ENCODE peak calls at places on chromosomes 2 and 18, in seven cellular contexts. N is fibroblast of lung, M is lower leg skin, B is Panc1, V is foreskin fibroblast, C is AG10803, G is AG04449. T is an unnamed sample.

GRCh38 chr2:113791697-113792590 is 35.5 kb upstream of the SLC35F5 start:
- DNase-seq in N (peak), G (no peak), V (no peak), C (peak), B (no peak), M (no peak), T (no peak)

GRCh38 chr2:73998451-73998850 is 13.7 kb downstream of the TET3 start:
- DNase-seq in C (no peak), V (no peak), N (no peak), B (no peak), M (no peak), G (no peak), T (no peak)

GRCh38 chr2:52629531-52629930 is 1138.1 kb upstream of the CHAC2 start:
- DNase-seq in M (no peak), N (no peak), C (no peak), G (no peak), B (no peak), V (no peak), T (no peak)

GRCh38 chr2:190961918-190962487 is 52.0 kb downstream of the STAT1 start:
- DNase-seq in C (peak), N (peak), G (no peak), B (no peak), V (no peak), M (no peak), T (no peak)

GRCh38 chr2:192119536-192119935 is 75.2 kb downstream of the TMEFF2 start:
- DNase-seq in N (no peak), V (no peak), C (no peak), B (no peak), G (no peak), M (no peak), T (no peak)

GRCh38 chr2:224196789-224197188 is 157.7 kb upstream of the SERPINE2 start:
- DNase-seq in N (no peak), C (no peak), B (no peak), G (no peak), V (peak), M (no peak), T (no peak)

GRCh38 chr2:25000503-25001328 is 29.0 kb upstream of the DNAJC27 start:
- DNase-seq in C (peak), M (peak), B (no peak), N (peak), V (peak), G (no peak), T (no peak)

GRCh38 chr2:65267008-65267407 is 39.4 kb downstream of the ACTR2 start:
- DNase-seq in M (no peak), B (no peak), C (no peak), G (no peak), N (no peak), V (no peak), T (no peak)

GRCh38 chr2:219417374-219417773 is 803 bp upstream of the DES start:
- DNase-seq in C (no peak), G (no peak), M (no peak), V (no peak), B (no peak), N (no peak), T (no peak)

GRCh38 chr2:197710424-197711042 is 5.4 kb downstream of the MARS2 start:
- DNase-seq in C (no peak), B (no peak), V (no peak), N (no peak), M (no peak), G (no peak), T (no peak)

GRCh38 chr2:120935339-120936313 is 200.0 kb downstream of the GLI2 start:
- DNase-seq in C (peak), M (no peak), B (no peak), N (peak), V (peak), G (peak), T (no peak)

GRCh38 chr2:126949775-126950174 is 51.1 kb downstream of the TEX51 start:
- DNase-seq in B (no peak), M (peak), G (no peak), V (no peak), N (no peak), C (no peak), T (no peak)

GRCh38 chr2:207474871-207475485 is 54.8 kb upstream of the CREB1 start:
- DNase-seq in C (peak), B (no peak), V (peak), M (no peak), G (no peak), N (peak), T (no peak)

GRCh38 chr2:152580722-152581121 is 136.5 kb downstream of the PRPF40A start:
- DNase-seq in N (peak), V (no peak), M (no peak), G (no peak), B (no peak), C (no peak), T (no peak)

GRCh38 chr2:96698221-96698861 is 41.5 kb downstream of the LMAN2L start:
- DNase-seq in G (no peak), V (no peak), B (no peak), N (no peak), M (peak), C (no peak), T (no peak)

GRCh38 chr2:8457620-8458255 is 224.1 kb upstream of the ID2 start:
- DNase-seq in V (no peak), C (no peak), G (no peak), B (no peak), M (peak), N (no peak), T (no peak)

GRCh38 chr2:8544786-8545631 is 136.8 kb upstream of the ID2 start:
- DNase-seq in G (peak), V (peak), B (no peak), N (peak), M (peak), C (peak), T (peak)

GRCh38 chr2:191030521-191031154 is 16.7 kb upstream of the STAT1 start:
- DNase-seq in N (peak), B (no peak), C (peak), G (no peak), M (no peak), V (peak), T (no peak)

GRCh38 chr18:10249270-10249669 is 205.2 kb upstream of the APCDD1 start:
- DNase-seq in M (no peak), G (no peak), V (no peak), N (no peak), C (no peak), B (no peak), T (no peak)

GRCh38 chr2:193331701-193332100 is 1137.0 kb upstream of the TMEFF2 start:
- DNase-seq in C (no peak), M (no peak), B (no peak), V (peak), N (peak), G (no peak), T (no peak)

GRCh38 chr2:66721776-66722175 is 286.9 kb downstream of the MEIS1 start:
- DNase-seq in N (peak), C (no peak), V (no peak), B (no peak), M (no peak), G (no peak), T (no peak)

GRCh38 chr2:128008089-128008672 is 19.7 kb downstream of the SAP130 start:
- DNase-seq in M (no peak), B (no peak), V (peak), G (no peak), N (no peak), C (no peak), T (no peak)

GRCh38 chr18:22563098-22563707 is 145.5 kb upstream of the CTAGE1 start:
- DNase-seq in N (peak), G (peak), C (peak), B (peak), V (peak), M (no peak), T (no peak)

GRCh38 chr2:234457421-234457820 is 39.5 kb downstream of the ARL4C start:
- DNase-seq in M (no peak), C (no peak), B (no peak), V (peak), G (no peak), N (peak), T (no peak)

GRCh38 chr2:8058652-8059051 is 623.2 kb upstream of the ID2 start:
- DNase-seq in B (no peak), C (no peak), V (no peak), G (no peak), M (no peak), N (no peak), T (no peak)

GRCh38 chr2:96195410-96196071 is 13.1 kb downstream of the STARD7 start:
- DNase-seq in G (peak), M (peak), N (peak), C (peak), B (no peak), V (peak), T (no peak)

GRCh38 chr2:193349642-193350041 is 1154.9 kb upstream of the TMEFF2 start:
- DNase-seq in B (no peak), G (no peak), M (no peak), V (no peak), N (no peak), C (no peak), T (no peak)

GRCh38 chr18:35174093-35174731 is 66.6 kb upstream of the ZNF397 start:
- DNase-seq in M (no peak), C (no peak), B (no peak), N (no peak), G (no peak), V (no peak), T (no peak)

GRCh38 chr2:2826209-2826551 is 495.1 kb upstream of the MYT1L start:
- DNase-seq in B (no peak), V (no peak), C (no peak), G (no peak), N (no peak), M (no peak), T (no peak)

GRCh38 chr2:23651187-23651983 is 266.4 kb downstream of the KLHL29 start:
- DNase-seq in N (peak), B (peak), C (peak), V (peak), G (peak), M (no peak), T (no peak)

GRCh38 chr2:54556659-54557121 is 100.6 kb downstream of the SPTBN1 start:
- DNase-seq in V (peak), N (peak), C (peak), M (no peak), B (no peak), G (no peak), T (no peak)

GRCh38 chr18:45775241-45775676 is 50.2 kb upstream of the SIGLEC15 start:
- DNase-seq in N (peak), G (no peak), V (peak), B (no peak), C (peak), M (peak), T (no peak)

GRCh38 chr18:51089691-51090090 is 59.7 kb downstream of the SMAD4 start:
- DNase-seq in V (no peak), G (no peak), M (no peak), N (peak), C (peak), B (no peak), T (no peak)

GRCh38 chr2:127305985-127306585 is 12.1 kb upstream of the ERCC3 start:
- DNase-seq in M (no peak), C (peak), B (no peak), V (no peak), N (no peak), G (no peak), T (no peak)

GRCh38 chr2:200809506-200810251 is 2.0 kb upstream of the BZW1 start:
- DNase-seq in V (peak), B (no peak), C (no peak), M (no peak), G (no peak), N (no peak), T (no peak)

GRCh38 chr2:217047209-217047998 is 187.5 kb upstream of the TNP1 start:
- DNase-seq in C (no peak), G (no peak), M (no peak), V (no peak), B (no peak), N (peak), T (no peak)

GRCh38 chr2:69061518-69061917 is 48.5 kb downstream of the ANTXR1 start:
- DNase-seq in C (no peak), G (no peak), B (no peak), V (peak), M (no peak), N (no peak), T (no peak)

GRCh38 chr2:183998041-183998796 is 600.1 kb upstream of the ZNF804A start:
- DNase-seq in V (no peak), C (no peak), B (no peak), G (no peak), N (no peak), M (no peak), T (no peak)

GRCh38 chr18:59835656-59836379 is 64.0 kb upstream of the PMAIP1 start:
- DNase-seq in B (no peak), N (peak), M (no peak), V (no peak), C (no peak), G (no peak), T (no peak)

GRCh38 chr18:59842947-59843346 is 56.8 kb upstream of the PMAIP1 start:
- DNase-seq in B (no peak), N (no peak), V (no peak), G (no peak), C (no peak), M (no peak), T (no peak)

GRCh38 chr18:59839241-59839640 is 60.6 kb upstream of the PMAIP1 start:
- DNase-seq in G (no peak), V (no peak), M (no peak), B (no peak), C (no peak), N (no peak), T (no peak)

GRCh38 chr18:59837586-59837985 is 62.2 kb upstream of the PMAIP1 start:
- DNase-seq in N (peak), M (peak), G (no peak), C (peak), V (peak), B (peak), T (no peak)

DNA sequence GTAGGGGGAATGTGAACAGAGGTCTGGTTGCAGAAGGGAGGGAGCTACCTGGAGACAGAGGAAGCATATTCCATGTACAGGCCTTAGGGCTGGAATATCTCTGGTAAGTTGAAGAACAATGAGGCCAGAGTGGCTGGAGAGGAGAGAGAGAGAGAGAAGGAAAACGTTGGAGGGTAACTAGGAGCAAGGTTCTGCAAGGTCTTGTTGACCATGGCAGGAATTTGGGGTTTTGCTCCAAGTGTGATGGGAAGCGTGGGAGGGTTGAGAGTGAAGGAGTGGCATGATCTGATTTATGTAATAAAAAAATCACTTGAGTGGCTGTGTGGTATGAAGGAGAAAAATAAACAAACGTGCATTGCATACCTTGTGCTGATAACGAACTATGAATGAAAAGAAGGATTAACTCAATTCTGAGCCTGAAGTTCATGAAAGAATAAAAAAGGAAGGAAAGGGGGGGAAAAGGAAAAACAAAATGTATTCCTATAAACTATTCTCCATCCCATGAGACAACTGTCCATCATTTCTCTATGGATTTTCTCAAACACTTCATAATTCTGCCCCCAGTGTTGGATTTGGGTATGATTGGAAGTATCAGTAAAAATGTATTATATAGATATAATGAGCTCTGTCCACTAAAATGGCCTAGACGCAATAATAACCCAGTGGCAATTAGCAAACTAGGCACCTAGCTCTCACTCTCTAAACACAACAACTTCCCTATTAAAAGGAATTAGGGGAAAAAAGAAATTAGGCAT is 59.7 kb upstream of the PMAIP1 start:
- DNase-seq in C (no peak), V (peak), B (no peak), N (peak), M (no peak), G (no peak), T (no peak)
- TF ChIP-seq CTCF in C (no peak), V (no peak), B (no peak), N (peak), M (no peak), G (no peak), T (no peak)

DNA sequence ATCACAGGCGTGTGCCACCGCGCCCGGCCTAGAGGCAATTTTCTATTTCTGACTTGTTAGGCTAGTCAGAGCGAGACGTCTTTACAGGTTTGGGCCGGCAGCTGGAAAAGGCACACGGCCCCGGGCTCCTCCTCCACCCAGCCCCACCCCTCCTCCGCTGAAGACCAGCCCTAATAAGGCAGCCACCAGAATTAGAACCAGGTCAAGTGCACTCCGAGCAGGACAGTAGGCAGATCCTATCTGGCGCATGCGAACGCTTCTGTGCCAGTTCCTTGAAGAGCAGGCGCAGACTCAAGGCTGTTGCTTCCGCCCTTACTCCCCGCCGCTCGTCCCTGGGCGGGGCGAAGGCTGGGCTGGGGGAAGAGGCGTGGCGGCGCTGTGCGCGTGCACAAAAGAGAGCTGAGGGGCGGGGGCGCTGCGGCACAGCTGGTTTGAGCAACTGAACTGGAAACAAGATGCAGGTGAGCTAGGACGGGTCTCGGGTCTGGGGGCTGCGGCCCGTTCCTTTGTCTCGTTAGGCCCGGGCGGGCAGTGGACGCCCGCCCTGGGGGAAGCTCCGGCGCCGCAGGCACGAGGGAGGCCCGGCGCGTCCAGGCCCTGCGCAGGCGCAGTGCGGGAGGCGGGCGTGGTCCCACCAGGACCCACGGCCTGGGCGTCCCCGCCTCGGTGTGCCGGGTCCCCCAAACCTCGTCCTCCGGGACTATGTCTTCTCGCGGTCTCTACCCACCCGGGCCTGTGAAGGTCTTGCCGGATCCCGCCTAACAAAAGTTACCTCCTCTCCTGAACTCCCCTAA is at the start of gene PDCL3:
- DNase-seq in V (peak), G (peak), N (peak), M (peak), C (peak), B (peak), T (peak)
- TF ChIP-seq CTCF in V (no peak), G (peak), N (peak), M (peak), C (peak), B (no peak), T (no peak)

GRCh38 chr2:110146945-110147332 is 31.3 kb upstream of the MALL start:
- DNase-seq in B (no peak), G (no peak), C (no peak), N (no peak), V (no peak), M (no peak), T (no peak)

GRCh38 chr2:110146183-110146944 is 30.7 kb upstream of the MALL start:
- DNase-seq in G (no peak), M (no peak), B (no peak), C (no peak), V (no peak), N (no peak), T (no peak)

GRCh38 chr2:110153416-110153815 is 37.8 kb upstream of the MALL start:
- DNase-seq in B (no peak), G (no peak), V (no peak), C (no peak), M (no peak), N (peak), T (no peak)

GRCh38 chr2:110152943-110153342 is 37.3 kb upstream of the MALL start:
- DNase-seq in C (no peak), N (no peak), B (no peak), M (no peak), G (no peak), V (no peak), T (no peak)

GRCh38 chr2:110149330-110150220 is 34.0 kb upstream of the MALL start:
- DNase-seq in B (no peak), M (no peak), V (peak), N (peak), C (peak), G (peak), T (no peak)
- TF ChIP-seq CTCF in B (no peak), M (no peak), V (no peak), N (no peak), C (no peak), G (no peak), T (no peak)

DNA sequence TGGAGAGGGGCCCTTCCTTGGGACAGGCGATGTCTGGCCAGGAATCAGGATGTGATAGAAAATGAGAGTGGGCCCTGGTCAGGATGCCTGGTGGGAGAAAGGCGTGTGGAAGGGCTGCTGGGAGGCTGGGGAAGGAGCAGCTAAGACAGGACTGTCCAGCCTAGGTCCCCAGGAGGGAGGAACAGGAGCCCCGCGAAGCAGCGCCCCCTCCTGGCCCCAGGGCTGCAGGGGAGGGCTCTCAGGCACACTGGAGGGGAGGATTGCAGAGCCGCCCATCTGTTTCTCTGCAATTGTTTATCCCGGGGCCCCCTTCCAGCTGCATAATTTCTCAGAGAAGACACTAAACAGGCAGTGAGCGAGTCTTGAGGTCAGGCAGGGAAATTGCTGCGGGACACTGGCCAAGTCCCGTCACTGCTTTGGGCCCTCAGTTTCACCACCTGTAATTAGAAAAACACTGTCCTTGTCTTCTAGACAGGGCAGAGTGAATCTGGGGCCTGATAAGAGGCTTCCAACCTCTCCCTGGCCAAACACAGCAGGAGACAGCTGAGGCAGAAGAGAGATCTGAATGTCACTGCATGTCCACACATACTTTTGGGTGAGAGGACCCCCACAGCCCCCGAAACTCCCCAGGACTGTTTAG is 3.9 kb upstream of the NPPC start:
- DNase-seq in B (no peak), V (peak), C (peak), G (no peak), N (no peak), M (peak), T (no peak)
- TF ChIP-seq CTCF in B (peak), V (peak), C (peak), G (peak), N (no peak), M (no peak), T (no peak)